ENCODE peak calls at places on chromosomes 4 and X, in four cellular contexts. C, H, J and V are unnamed samples.
A peak's percentile ranks its signal among the peaks of the same experiment; 100 is the strongest.

GRCh38 chr4:186700746-186701145 is 22.9 kb downstream of the FAT1 start:
- DNase-seq in J (peak; percentile 76), H (peak; percentile 64), C (peak; percentile 59), V (no peak)

GRCh38 chrX:20378291-20378920 is 111.7 kb upstream of the RPS6KA3 start:
- DNase-seq in C (no peak), J (peak; percentile 31), H (no peak), V (no peak)

GRCh38 chr4:74663631-74664030 is 130.7 kb downstream of the BTC start:
- DNase-seq in J (no peak), C (no peak), H (no peak), V (no peak)

GRCh38 chrX:102846544-102847236 is 90.4 kb upstream of the RAB40AL start:
- DNase-seq in C (peak; percentile 26), H (no peak), J (peak; percentile 73), V (no peak)

GRCh38 chr4:148261861-148262260 is 180.4 kb downstream of the NR3C2 start:
- DNase-seq in J (peak; percentile 1), H (no peak), C (no peak), V (no peak)

GRCh38 chrX:126395909-126396308 is 156.7 kb downstream of the DCAF12L1 start:
- DNase-seq in H (no peak), C (no peak), J (no peak), V (no peak)

GRCh38 chr4:176964116-176964691 is 171.5 kb upstream of the VEGFC start:
- DNase-seq in H (no peak), J (no peak), C (no peak), V (peak; percentile 23)

GRCh38 chr4:122000849-122001248 is 49.0 kb upstream of the TRPC3 start:
- DNase-seq in H (no peak), C (no peak), J (no peak), V (no peak)

GRCh38 chr4:141571793-141572192 is 64.6 kb upstream of the IL15 start:
- DNase-seq in J (no peak), H (no peak), C (no peak), V (no peak)

GRCh38 chr4:126820631-126821030 is 812.1 kb upstream of the INTU start:
- DNase-seq in J (no peak), H (no peak), C (no peak), V (no peak)

GRCh38 chrX:2502668-2503519 is 2.1 kb upstream of the DHRSX start:
- DNase-seq in H (no peak), J (peak; percentile 18), C (peak; percentile 65), V (no peak)

GRCh38 chr4:135249006-135249405 is 1047.4 kb upstream of the PABPC4L start:
- DNase-seq in C (no peak), H (no peak), J (no peak), V (no peak)

GRCh38 chr4:175637762-175638161 is 174.3 kb downstream of the GPM6A start:
- DNase-seq in C (no peak), H (no peak), J (no peak), V (no peak)

DNA sequence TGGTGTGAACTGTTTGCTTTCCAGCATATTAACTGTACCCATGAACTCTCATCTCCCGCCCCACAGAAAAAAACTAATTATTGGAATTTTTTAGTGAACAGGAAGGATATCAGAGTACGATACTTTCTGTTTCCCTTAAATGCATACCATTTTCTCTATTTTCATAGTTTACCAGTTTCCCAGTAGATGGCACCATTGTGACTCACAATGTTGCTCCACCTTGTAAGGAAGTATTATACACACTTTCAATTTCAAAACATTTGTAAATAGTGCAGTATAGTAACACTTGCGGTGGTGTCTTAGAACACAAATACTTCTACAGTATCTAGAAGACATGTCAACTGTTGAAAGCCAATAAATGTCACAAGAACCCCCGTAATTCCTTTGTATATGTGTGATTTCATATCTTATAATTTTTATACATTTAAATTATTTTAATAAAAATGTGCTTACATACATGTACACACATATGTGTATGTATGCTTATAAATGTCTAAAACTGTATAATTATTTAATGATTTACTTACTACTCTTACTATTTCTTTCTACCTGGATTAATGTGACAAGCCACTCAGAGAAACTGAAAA is 167.3 kb downstream of the SLIT2 start:
- DNase-seq in C (peak; percentile 82), J (peak; percentile 79), H (no peak), V (peak; percentile 66)
- H3K4me3 ChIP-seq in C (peak overlapping the region; percentile 48), J (peak overlapping the region; percentile 29), H (no peak overlapping the region), V (peak overlapping the region; percentile 26)

DNA sequence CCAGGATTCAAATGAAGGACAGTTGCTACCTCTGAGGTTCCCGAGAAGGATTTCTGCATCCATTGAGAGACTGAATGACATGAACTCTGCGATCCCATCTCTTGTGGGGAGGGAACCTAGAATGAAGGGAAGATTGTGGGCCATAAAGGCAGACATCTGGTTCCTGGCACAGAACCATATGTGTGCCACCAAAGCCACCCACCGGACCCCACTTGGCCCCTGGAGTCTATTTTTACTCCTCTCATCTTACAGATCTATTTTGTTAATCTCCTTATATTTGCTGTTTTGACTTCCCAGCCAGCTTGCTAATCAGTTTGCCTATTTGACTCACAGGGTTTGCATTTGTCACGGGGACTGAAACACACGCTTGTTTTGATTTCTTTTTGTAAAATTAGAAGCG is 7.3 kb downstream of the SOD3 start:
- DNase-seq in C (no peak), J (no peak), H (no peak), V (no peak)
- H3K4me3 ChIP-seq in C (no peak overlapping the region), J (no peak overlapping the region), H (no peak overlapping the region), V (no peak overlapping the region)

GRCh38 chrX:131081772-131082755 is 23.9 kb downstream of the ARHGAP36 start:
- DNase-seq in H (no peak), J (no peak), C (no peak), V (no peak)

GRCh38 chrX:131083510-131084142 is 25.5 kb downstream of the ARHGAP36 start:
- DNase-seq in C (no peak), J (no peak), H (no peak), V (no peak)

DNA sequence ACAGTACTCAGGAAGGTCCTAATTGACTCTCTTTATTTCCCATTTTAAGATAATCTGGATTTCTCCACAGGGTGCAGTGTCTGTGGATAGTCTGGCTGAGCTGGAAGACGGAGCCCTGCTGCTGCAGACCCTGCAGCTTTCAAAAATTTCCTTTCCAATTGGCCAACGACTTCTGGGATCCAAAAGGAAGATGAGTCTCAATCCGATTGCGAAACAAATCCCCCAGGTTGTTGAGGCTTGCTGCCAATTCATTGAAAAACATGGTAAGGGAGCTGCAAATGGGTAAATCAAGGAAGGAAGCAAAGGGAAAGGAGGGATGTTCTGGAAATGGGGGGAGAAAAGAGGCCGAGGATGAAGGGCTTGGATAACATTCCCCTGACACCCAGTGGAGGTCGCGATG is 26.0 kb downstream of the ARHGAP36 start:
- DNase-seq in H (no peak), J (no peak), C (no peak), V (no peak)
- H3K4me3 ChIP-seq in H (no peak overlapping the region), J (no peak overlapping the region), C (no peak overlapping the region), V (no peak overlapping the region)

GRCh38 chr4:188032170-188032569 is 36.6 kb downstream of the ZFP42 start:
- DNase-seq in J (no peak), C (no peak), H (no peak), V (no peak)

GRCh38 chr4:188030401-188030800 is 34.8 kb downstream of the ZFP42 start:
- DNase-seq in C (no peak), H (no peak), J (no peak), V (no peak)

GRCh38 chr4:188029114-188029513 is 33.5 kb downstream of the ZFP42 start:
- DNase-seq in H (no peak), J (no peak), C (no peak), V (no peak)

GRCh38 chr4:188031751-188032150 is 36.2 kb downstream of the ZFP42 start:
- DNase-seq in C (no peak), J (no peak), H (no peak), V (no peak)

DNA sequence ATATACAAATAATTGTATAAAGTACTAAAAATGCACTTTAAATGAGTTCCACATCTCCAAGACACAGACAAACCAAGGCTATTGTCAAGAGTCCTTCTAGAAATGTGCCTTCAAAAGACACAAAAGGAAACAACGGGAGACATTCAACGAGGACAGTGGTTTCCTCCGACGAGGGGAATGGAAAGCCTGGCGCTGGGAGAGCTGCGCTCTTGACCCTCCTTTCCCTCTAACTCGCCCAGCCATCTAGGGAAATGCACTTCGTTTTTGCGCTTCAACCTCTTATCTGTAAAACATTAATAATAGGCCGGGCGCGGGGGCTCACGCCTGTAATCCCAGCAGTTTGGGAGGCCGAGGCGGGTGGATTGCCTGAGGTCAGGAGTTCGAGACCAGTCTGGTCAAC is 37.0 kb downstream of the ZFP42 start:
- DNase-seq in C (no peak), J (no peak), H (no peak), V (no peak)
- H3K4me3 ChIP-seq in C (no peak overlapping the region), J (no peak overlapping the region), H (no peak overlapping the region), V (no peak overlapping the region)

GRCh38 chr4:107255596-107255995 is 219.5 kb upstream of the DKK2 start:
- DNase-seq in H (no peak), J (no peak), C (no peak), V (no peak)
- H3K4me3 ChIP-seq in H (no peak overlapping the region), J (no peak overlapping the region), C (no peak overlapping the region), V (no peak overlapping the region)

GRCh38 chrX:137567474-137568232 is 1.7 kb downstream of the ZIC3 start:
- DNase-seq in C (no peak), H (no peak), J (no peak), V (no peak)

GRCh38 chrX:137568741-137569469 is 3.0 kb downstream of the ZIC3 start:
- DNase-seq in H (no peak), J (no peak), C (no peak), V (no peak)

GRCh38 chrX:137565921-137566745 is at the start of gene ZIC3:
- DNase-seq in C (peak; percentile 0), H (peak; percentile 50), J (no peak), V (no peak)

GRCh38 chrX:137566746-137567473 is 983 bp downstream of the ZIC3 start:
- DNase-seq in C (no peak), H (no peak), J (no peak), V (no peak)

GRCh38 chrX:137569470-137569891 is 3.6 kb downstream of the ZIC3 start:
- DNase-seq in C (no peak), J (no peak), H (no peak), V (no peak)
- H3K4me3 ChIP-seq in C (no peak overlapping the region), J (no peak overlapping the region), H (no peak overlapping the region), V (no peak overlapping the region)

GRCh38 chr4:53574528-53574927 is 16.8 kb downstream of the LNX1 start:
- DNase-seq in H (no peak), C (no peak), J (no peak), V (no peak)

GRCh38 chr4:53575552-53575951 is 15.7 kb downstream of the LNX1 start:
- DNase-seq in H (no peak), J (no peak), C (no peak), V (no peak)

GRCh38 chr4:53579826-53580225 is 11.5 kb downstream of the LNX1 start:
- DNase-seq in H (no peak), C (no peak), J (no peak), V (no peak)

GRCh38 chr4:53576218-53576617 is 15.1 kb downstream of the LNX1 start:
- DNase-seq in C (no peak), J (no peak), H (no peak), V (no peak)

GRCh38 chr4:53576676-53577372 is 14.5 kb downstream of the LNX1 start:
- DNase-seq in H (no peak), C (no peak), J (peak; percentile 90), V (no peak)
- H3K4me3 ChIP-seq in H (no peak overlapping the region), C (no peak overlapping the region), J (no peak overlapping the region), V (no peak overlapping the region)

DNA sequence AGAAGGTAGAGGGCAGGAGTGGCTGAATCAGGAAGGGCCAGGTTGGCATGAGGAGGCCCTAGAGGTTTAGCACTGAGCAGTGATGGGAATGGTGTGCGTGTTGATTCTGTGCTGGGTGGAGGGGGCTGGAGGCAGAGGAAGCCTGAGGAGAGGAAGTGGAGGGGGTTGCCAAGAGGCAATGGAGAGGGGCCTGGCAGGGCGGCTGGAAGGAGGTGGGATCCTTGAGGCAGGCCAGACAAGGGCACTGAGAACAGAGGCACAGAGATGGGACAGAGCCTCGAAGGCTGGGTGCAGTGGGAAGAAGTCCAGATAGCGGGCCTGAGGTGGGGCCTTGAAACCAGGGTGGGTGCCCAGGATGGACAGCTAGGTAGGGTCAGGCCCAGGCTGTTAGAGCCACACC is 24.3 kb downstream of the SH3BP2 start:
- DNase-seq in H (no peak), C (no peak), J (no peak), V (no peak)
- H3K4me3 ChIP-seq in H (no peak overlapping the region), C (no peak overlapping the region), J (no peak overlapping the region), V (no peak overlapping the region)